ENCODE peak calls at places on chromosomes 3 and 15, in five cellular contexts. One of them, this sample, is unnamed.

GRCh38 chr15:42581272-42581730 is 5.9 kb downstream of the STARD9 start:
- DNase-seq in CD8-positive, alpha-beta memory T cell: peak; percentile 72
- DNase-seq in coronary artery: peak; percentile 84
- DNase-seq in dorsolateral prefrontal cortex: peak; percentile 89
- DNase-seq in cardiac muscle cell: peak; percentile 76
- DNase-seq in this sample: peak; percentile 80

GRCh38 chr3:45226206-45226915 is at the start of gene TMEM158:
- DNase-seq in CD8-positive, alpha-beta memory T cell: peak; percentile 47
- DNase-seq in coronary artery: no peak
- DNase-seq in dorsolateral prefrontal cortex: peak; percentile 72
- DNase-seq in cardiac muscle cell: peak; percentile 79
- DNase-seq in this sample: peak; percentile 82

GRCh38 chr3:150105886-150106612 is 135.4 kb upstream of the PFN2 start:
- DNase-seq in CD8-positive, alpha-beta memory T cell: no peak
- DNase-seq in coronary artery: no peak
- DNase-seq in dorsolateral prefrontal cortex: no peak
- DNase-seq in cardiac muscle cell: no peak
- DNase-seq in this sample: no peak

GRCh38 chr3:50166309-50167019 is 11.3 kb downstream of the SEMA3F start:
- DNase-seq in CD8-positive, alpha-beta memory T cell: no peak
- DNase-seq in coronary artery: no peak
- DNase-seq in dorsolateral prefrontal cortex: no peak
- DNase-seq in cardiac muscle cell: no peak
- DNase-seq in this sample: no peak

GRCh38 chr3:71547254-71548198 is 36.0 kb downstream of the FOXP1 start:
- DNase-seq in CD8-positive, alpha-beta memory T cell: no peak
- DNase-seq in coronary artery: no peak
- DNase-seq in dorsolateral prefrontal cortex: no peak
- DNase-seq in cardiac muscle cell: peak; percentile 64
- DNase-seq in this sample: no peak

GRCh38 chr3:134330895-134331810 is 43.1 kb downstream of the AMOTL2 start:
- DNase-seq in CD8-positive, alpha-beta memory T cell: no peak
- DNase-seq in coronary artery: peak; percentile 81
- DNase-seq in dorsolateral prefrontal cortex: no peak
- DNase-seq in cardiac muscle cell: peak; percentile 63
- DNase-seq in this sample: no peak

GRCh38 chr3:171354706-171355582 is 105.3 kb downstream of the TNIK start:
- DNase-seq in CD8-positive, alpha-beta memory T cell: no peak
- DNase-seq in coronary artery: no peak
- DNase-seq in dorsolateral prefrontal cortex: no peak
- DNase-seq in cardiac muscle cell: no peak
- DNase-seq in this sample: peak; percentile 32

GRCh38 chr3:78569820-78570219 is 1198.0 kb downstream of the ROBO1 start:
- DNase-seq in CD8-positive, alpha-beta memory T cell: no peak
- DNase-seq in coronary artery: no peak
- DNase-seq in dorsolateral prefrontal cortex: no peak
- DNase-seq in cardiac muscle cell: no peak
- DNase-seq in this sample: no peak

GRCh38 chr3:155581579-155581978 is 163.3 kb downstream of the PLCH1 start:
- DNase-seq in CD8-positive, alpha-beta memory T cell: no peak
- DNase-seq in coronary artery: no peak
- DNase-seq in dorsolateral prefrontal cortex: no peak
- DNase-seq in cardiac muscle cell: no peak
- DNase-seq in this sample: no peak

GRCh38 chr3:182796310-182796709 is 3.0 kb downstream of the ATP11B start:
- DNase-seq in CD8-positive, alpha-beta memory T cell: no peak
- DNase-seq in coronary artery: no peak
- DNase-seq in dorsolateral prefrontal cortex: no peak
- DNase-seq in cardiac muscle cell: no peak
- DNase-seq in this sample: no peak

GRCh38 chr3:182794806-182795369 is 1.6 kb downstream of the ATP11B start:
- DNase-seq in CD8-positive, alpha-beta memory T cell: no peak
- DNase-seq in coronary artery: no peak
- DNase-seq in dorsolateral prefrontal cortex: no peak
- DNase-seq in cardiac muscle cell: peak; percentile 15
- DNase-seq in this sample: no peak

GRCh38 chr3:182793663-182794454 is 555 bp downstream of the ATP11B start:
- DNase-seq in CD8-positive, alpha-beta memory T cell: peak; percentile 15
- DNase-seq in coronary artery: peak; percentile 72
- DNase-seq in dorsolateral prefrontal cortex: peak; percentile 34
- DNase-seq in cardiac muscle cell: peak; percentile 56
- DNase-seq in this sample: peak; percentile 42

GRCh38 chr3:182794455-182794773 is 1.1 kb downstream of the ATP11B start:
- DNase-seq in CD8-positive, alpha-beta memory T cell: no peak
- DNase-seq in coronary artery: no peak
- DNase-seq in dorsolateral prefrontal cortex: no peak
- DNase-seq in cardiac muscle cell: no peak
- DNase-seq in this sample: no peak

DNA sequence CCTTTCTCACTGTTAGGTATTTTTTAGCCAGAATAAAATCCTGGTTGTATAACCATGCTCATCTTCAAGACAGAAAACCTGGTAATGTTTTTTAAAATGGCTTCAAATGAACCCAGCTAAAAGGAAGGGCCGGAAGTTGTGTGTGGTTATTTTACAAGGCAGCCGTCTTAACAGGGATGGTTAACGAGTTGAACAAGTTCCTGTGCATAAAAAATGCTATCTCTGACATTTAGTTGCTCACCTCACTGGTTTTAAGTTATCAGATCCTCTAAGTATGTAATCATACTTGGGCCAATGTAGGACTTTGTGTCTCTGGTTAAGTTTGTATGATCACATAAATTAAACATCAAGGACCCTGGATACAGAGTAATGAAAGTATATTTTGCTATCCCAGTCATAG is 2.1 kb downstream of the ATP11B start:
- DNase-seq in CD8-positive, alpha-beta memory T cell: peak; percentile 12
- DNase-seq in coronary artery: no peak
- DNase-seq in dorsolateral prefrontal cortex: no peak
- DNase-seq in cardiac muscle cell: peak; percentile 10
- DNase-seq in this sample: no peak
- H3K4me3 ChIP-seq in CD8-positive, alpha-beta memory T cell: peak overlapping the region; percentile 86
- H3K4me3 ChIP-seq in coronary artery: peak overlapping the region; percentile 94
- H3K4me3 ChIP-seq in dorsolateral prefrontal cortex: peak overlapping the region; percentile 78
- H3K4me3 ChIP-seq in cardiac muscle cell: peak overlapping the region; percentile 99
- H3K4me3 ChIP-seq in this sample: no peak overlapping the region

GRCh38 chr3:13019243-13019701 is 54.0 kb downstream of the IQSEC1 start:
- DNase-seq in CD8-positive, alpha-beta memory T cell: no peak
- DNase-seq in coronary artery: no peak
- DNase-seq in dorsolateral prefrontal cortex: peak; percentile 37
- DNase-seq in cardiac muscle cell: peak; percentile 86
- DNase-seq in this sample: no peak

GRCh38 chr3:13018561-13019242 is 54.5 kb downstream of the IQSEC1 start:
- DNase-seq in CD8-positive, alpha-beta memory T cell: no peak
- DNase-seq in coronary artery: no peak
- DNase-seq in dorsolateral prefrontal cortex: peak; percentile 40
- DNase-seq in cardiac muscle cell: no peak
- DNase-seq in this sample: no peak

GRCh38 chr3:13017361-13018038 is 55.7 kb downstream of the IQSEC1 start:
- DNase-seq in CD8-positive, alpha-beta memory T cell: no peak
- DNase-seq in coronary artery: no peak
- DNase-seq in dorsolateral prefrontal cortex: peak; percentile 31
- DNase-seq in cardiac muscle cell: no peak
- DNase-seq in this sample: no peak

GRCh38 chr3:13016726-13017255 is 56.4 kb downstream of the IQSEC1 start:
- DNase-seq in CD8-positive, alpha-beta memory T cell: no peak
- DNase-seq in coronary artery: no peak
- DNase-seq in dorsolateral prefrontal cortex: no peak
- DNase-seq in cardiac muscle cell: no peak
- DNase-seq in this sample: no peak

GRCh38 chr3:13018039-13018431 is 55.2 kb downstream of the IQSEC1 start:
- DNase-seq in CD8-positive, alpha-beta memory T cell: no peak
- DNase-seq in coronary artery: no peak
- DNase-seq in dorsolateral prefrontal cortex: peak; percentile 34
- DNase-seq in cardiac muscle cell: no peak
- DNase-seq in this sample: no peak
- H3K27ac ChIP-seq in CD8-positive, alpha-beta memory T cell: no peak overlapping the region
- H3K27ac ChIP-seq in coronary artery: peak overlapping the region; percentile 52
- H3K27ac ChIP-seq in dorsolateral prefrontal cortex: peak overlapping the region; percentile 46
- H3K27ac ChIP-seq in cardiac muscle cell: no peak overlapping the region
- H3K27ac ChIP-seq in this sample: no peak overlapping the region

GRCh38 chr15:48641416-48641815 is 4.1 kb downstream of the FBN1 start:
- DNase-seq in CD8-positive, alpha-beta memory T cell: no peak
- DNase-seq in coronary artery: no peak
- DNase-seq in dorsolateral prefrontal cortex: no peak
- DNase-seq in cardiac muscle cell: peak; percentile 56
- DNase-seq in this sample: no peak
- H3K4me3 ChIP-seq in CD8-positive, alpha-beta memory T cell: no peak overlapping the region
- H3K4me3 ChIP-seq in coronary artery: peak overlapping the region; percentile 94
- H3K4me3 ChIP-seq in dorsolateral prefrontal cortex: peak overlapping the region; percentile 16
- H3K4me3 ChIP-seq in cardiac muscle cell: no peak overlapping the region
- H3K4me3 ChIP-seq in this sample: no peak overlapping the region

GRCh38 chr3:151263126-151263525 is 15.2 kb downstream of the P2RY14 start:
- DNase-seq in CD8-positive, alpha-beta memory T cell: no peak
- DNase-seq in coronary artery: no peak
- DNase-seq in dorsolateral prefrontal cortex: no peak
- DNase-seq in cardiac muscle cell: no peak
- DNase-seq in this sample: no peak

GRCh38 chr3:151265866-151266265 is 12.5 kb downstream of the P2RY14 start:
- DNase-seq in CD8-positive, alpha-beta memory T cell: no peak
- DNase-seq in coronary artery: no peak
- DNase-seq in dorsolateral prefrontal cortex: no peak
- DNase-seq in cardiac muscle cell: no peak
- DNase-seq in this sample: no peak

GRCh38 chr3:151265166-151265565 is 13.2 kb downstream of the P2RY14 start:
- DNase-seq in CD8-positive, alpha-beta memory T cell: no peak
- DNase-seq in coronary artery: no peak
- DNase-seq in dorsolateral prefrontal cortex: no peak
- DNase-seq in cardiac muscle cell: no peak
- DNase-seq in this sample: no peak

GRCh38 chr3:151268267-151269235 is 9.8 kb downstream of the P2RY14 start:
- DNase-seq in CD8-positive, alpha-beta memory T cell: no peak
- DNase-seq in coronary artery: no peak
- DNase-seq in dorsolateral prefrontal cortex: no peak
- DNase-seq in cardiac muscle cell: no peak
- DNase-seq in this sample: no peak

DNA sequence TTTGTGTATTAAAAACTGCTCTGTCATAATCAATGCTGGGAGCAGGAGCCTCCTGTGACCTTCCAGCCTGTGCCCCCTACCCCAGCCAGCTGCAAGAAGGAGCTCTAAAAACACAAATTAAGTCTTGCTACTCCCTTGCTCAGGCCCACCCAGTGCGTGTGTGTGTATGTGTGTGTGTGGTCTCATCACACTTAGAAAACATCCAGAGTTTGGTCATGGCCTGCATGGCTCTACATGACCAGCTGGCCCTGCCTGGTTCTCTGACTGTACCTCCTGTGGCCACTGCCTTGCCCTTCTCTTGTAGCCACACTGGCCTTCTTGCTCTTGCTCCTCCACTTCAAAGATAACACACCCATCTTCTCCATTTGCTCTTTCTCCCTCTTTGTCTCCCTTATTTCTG is 13.7 kb downstream of the P2RY14 start:
- DNase-seq in CD8-positive, alpha-beta memory T cell: no peak
- DNase-seq in coronary artery: no peak
- DNase-seq in dorsolateral prefrontal cortex: no peak
- DNase-seq in cardiac muscle cell: no peak
- DNase-seq in this sample: no peak
- H3K27ac ChIP-seq in CD8-positive, alpha-beta memory T cell: no peak overlapping the region
- H3K27ac ChIP-seq in coronary artery: no peak overlapping the region
- H3K27ac ChIP-seq in dorsolateral prefrontal cortex: no peak overlapping the region
- H3K27ac ChIP-seq in cardiac muscle cell: no peak overlapping the region
- H3K27ac ChIP-seq in this sample: peak overlapping the region; percentile 34

GRCh38 chr15:28271697-28272250 is 50.2 kb downstream of the HERC2 start:
- DNase-seq in CD8-positive, alpha-beta memory T cell: no peak
- DNase-seq in coronary artery: no peak
- DNase-seq in dorsolateral prefrontal cortex: no peak
- DNase-seq in cardiac muscle cell: no peak
- DNase-seq in this sample: no peak

GRCh38 chr15:28265334-28266019 is 56.5 kb downstream of the HERC2 start:
- DNase-seq in CD8-positive, alpha-beta memory T cell: no peak
- DNase-seq in coronary artery: no peak
- DNase-seq in dorsolateral prefrontal cortex: no peak
- DNase-seq in cardiac muscle cell: no peak
- DNase-seq in this sample: no peak

GRCh38 chr15:28267727-28268126 is 54.3 kb downstream of the HERC2 start:
- DNase-seq in CD8-positive, alpha-beta memory T cell: no peak
- DNase-seq in coronary artery: no peak
- DNase-seq in dorsolateral prefrontal cortex: no peak
- DNase-seq in cardiac muscle cell: no peak
- DNase-seq in this sample: no peak

GRCh38 chr15:28272587-28272986 is 49.4 kb downstream of the HERC2 start:
- DNase-seq in CD8-positive, alpha-beta memory T cell: no peak
- DNase-seq in coronary artery: no peak
- DNase-seq in dorsolateral prefrontal cortex: no peak
- DNase-seq in cardiac muscle cell: no peak
- DNase-seq in this sample: no peak

DNA sequence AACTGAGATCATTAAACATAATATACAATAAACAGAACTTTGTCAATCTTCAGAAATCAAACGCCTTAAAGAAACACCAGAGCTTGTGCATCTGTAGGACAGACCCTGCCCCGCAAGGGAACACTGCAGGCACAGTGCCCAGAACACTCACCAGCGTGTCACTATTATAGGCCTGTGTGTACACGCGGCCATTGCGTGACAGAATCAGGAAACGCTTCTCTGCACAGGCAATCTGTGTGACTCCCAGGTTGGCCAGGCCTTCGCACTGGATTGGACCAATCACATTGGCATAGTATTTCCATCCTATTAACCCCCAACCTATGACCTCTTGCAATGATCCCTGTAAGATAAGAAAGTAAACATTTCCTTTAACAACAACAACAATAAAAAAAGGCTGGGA is 52.9 kb downstream of the HERC2 start:
- DNase-seq in CD8-positive, alpha-beta memory T cell: no peak
- DNase-seq in coronary artery: no peak
- DNase-seq in dorsolateral prefrontal cortex: no peak
- DNase-seq in cardiac muscle cell: no peak
- DNase-seq in this sample: no peak
- H3K4me3 ChIP-seq in CD8-positive, alpha-beta memory T cell: no peak overlapping the region
- H3K4me3 ChIP-seq in coronary artery: no peak overlapping the region
- H3K4me3 ChIP-seq in dorsolateral prefrontal cortex: no peak overlapping the region
- H3K4me3 ChIP-seq in cardiac muscle cell: no peak overlapping the region
- H3K4me3 ChIP-seq in this sample: no peak overlapping the region

This sample was measured in lung.